ENCODE peak calls at places on chromosome 5, in six cellular contexts. One of them, this sample, is unnamed.

GRCh38 chr5:159805021-159805420 is 111.3 kb upstream of the ADRA1B start:
- DNase-seq in uterus: no peak
- DNase-seq in GM12878: no peak
- DNase-seq in GM12891: no peak
- DNase-seq in A549: no peak
- DNase-seq in IMR-90: no peak
- DNase-seq in this sample: no peak

GRCh38 chr5:150486402-150487198 is 21.3 kb upstream of the NDST1 start:
- DNase-seq in uterus: peak
- DNase-seq in GM12891: peak
- DNase-seq in IMR-90: peak
- DNase-seq in A549: peak
- DNase-seq in GM12878: no peak
- DNase-seq in this sample: no peak

GRCh38 chr5:10632110-10632903 is 68.4 kb downstream of the ANKRD33B start:
- DNase-seq in uterus: no peak
- DNase-seq in GM12891: peak
- DNase-seq in GM12878: peak
- DNase-seq in A549: no peak
- DNase-seq in IMR-90: peak
- DNase-seq in this sample: peak

GRCh38 chr5:3828761-3829160 is 233.1 kb downstream of the IRX1 start:
- DNase-seq in uterus: no peak
- DNase-seq in A549: no peak
- DNase-seq in IMR-90: no peak
- DNase-seq in GM12891: no peak
- DNase-seq in GM12878: no peak
- DNase-seq in this sample: no peak

GRCh38 chr5:181234455-181235306 is 9.0 kb downstream of the RACK1 start:
- DNase-seq in GM12878: no peak
- DNase-seq in uterus: no peak
- DNase-seq in A549: no peak
- DNase-seq in GM12891: no peak
- DNase-seq in IMR-90: no peak
- DNase-seq in this sample: no peak

GRCh38 chr5:53479656-53480473 is 564 bp upstream of the FST start:
- DNase-seq in GM12878: no peak
- DNase-seq in GM12891: peak
- DNase-seq in IMR-90: peak
- DNase-seq in uterus: peak
- DNase-seq in A549: peak
- DNase-seq in this sample: peak

GRCh38 chr5:3281346-3281745 is 314.3 kb upstream of the IRX1 start:
- DNase-seq in A549: no peak
- DNase-seq in IMR-90: no peak
- DNase-seq in uterus: no peak
- DNase-seq in GM12891: no peak
- DNase-seq in GM12878: no peak
- DNase-seq in this sample: no peak

GRCh38 chr5:157778121-157778805 is 34.8 kb downstream of the LSM11 start:
- DNase-seq in A549: no peak
- DNase-seq in GM12891: no peak
- DNase-seq in GM12878: no peak
- DNase-seq in IMR-90: peak
- DNase-seq in uterus: no peak
- DNase-seq in this sample: no peak

GRCh38 chr5:67640011-67640410 is 443.4 kb upstream of the CD180 start:
- DNase-seq in GM12878: no peak
- DNase-seq in A549: no peak
- DNase-seq in IMR-90: no peak
- DNase-seq in uterus: peak
- DNase-seq in GM12891: no peak
- DNase-seq in this sample: no peak

GRCh38 chr5:158117467-158118165 is 258.7 kb upstream of the CLINT1 start:
- DNase-seq in uterus: no peak
- DNase-seq in A549: no peak
- DNase-seq in IMR-90: no peak
- DNase-seq in GM12878: no peak
- DNase-seq in GM12891: no peak
- DNase-seq in this sample: no peak

GRCh38 chr5:127856310-127856709 is 153.1 kb downstream of the CCDC192 start:
- DNase-seq in GM12878: no peak
- DNase-seq in IMR-90: no peak
- DNase-seq in GM12891: no peak
- DNase-seq in uterus: no peak
- DNase-seq in A549: no peak
- DNase-seq in this sample: no peak

DNA sequence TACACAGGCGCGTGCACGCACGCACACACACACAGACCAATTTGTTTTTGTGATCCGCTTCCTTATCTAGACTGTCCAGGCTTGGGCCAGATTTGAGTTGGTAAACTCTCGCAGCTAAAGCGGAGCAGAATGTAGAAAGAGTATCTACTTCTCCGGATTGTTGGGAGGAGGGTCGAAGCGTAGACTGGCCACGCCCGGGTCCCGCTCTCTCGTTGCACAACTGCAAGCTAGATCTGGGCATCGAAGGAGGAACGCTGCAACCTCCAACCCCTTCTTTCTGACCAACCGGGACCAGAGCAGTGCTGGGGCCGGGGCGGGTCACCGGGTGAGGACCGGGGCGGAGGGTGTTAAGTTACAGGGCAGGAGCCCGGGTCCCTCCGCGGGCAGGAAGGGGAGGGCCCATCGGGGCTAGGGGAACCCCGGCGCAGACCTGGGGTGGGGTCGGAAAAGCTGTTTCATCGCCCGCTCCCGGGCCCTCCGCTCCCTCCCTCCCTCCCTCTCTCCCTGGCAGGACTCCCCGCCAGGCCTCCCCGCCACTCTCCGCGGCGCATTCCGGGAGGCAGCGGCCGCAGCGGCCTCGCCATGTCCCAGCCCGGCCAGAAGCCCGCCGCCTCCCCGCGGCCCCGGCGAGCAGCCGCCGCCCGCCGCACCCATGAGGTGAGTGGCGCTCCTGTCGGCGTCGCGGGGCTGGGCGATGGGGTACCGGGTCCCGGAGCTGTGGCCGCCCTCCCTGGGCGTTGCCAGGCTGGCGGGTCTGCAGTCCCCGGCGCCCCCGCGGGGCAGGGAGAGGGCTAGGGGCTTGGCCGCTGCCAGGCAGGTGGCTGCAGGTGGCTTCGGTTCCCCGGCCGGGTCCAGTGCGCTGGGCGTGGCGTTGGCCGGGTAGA is at the start of gene CAST:
- DNase-seq in GM12891: peak
- DNase-seq in IMR-90: peak
- DNase-seq in GM12878: peak
- DNase-seq in A549: peak
- DNase-seq in uterus: peak
- DNase-seq in this sample: peak
- TF ChIP-seq POLR2A in GM12891: peak
- TF ChIP-seq POLR2A in IMR-90: no peak
- TF ChIP-seq POLR2A in GM12878: peak
- TF ChIP-seq POLR2A in A549: no peak
- TF ChIP-seq POLR2A in uterus: peak
- TF ChIP-seq POLR2A in this sample: no peak

DNA sequence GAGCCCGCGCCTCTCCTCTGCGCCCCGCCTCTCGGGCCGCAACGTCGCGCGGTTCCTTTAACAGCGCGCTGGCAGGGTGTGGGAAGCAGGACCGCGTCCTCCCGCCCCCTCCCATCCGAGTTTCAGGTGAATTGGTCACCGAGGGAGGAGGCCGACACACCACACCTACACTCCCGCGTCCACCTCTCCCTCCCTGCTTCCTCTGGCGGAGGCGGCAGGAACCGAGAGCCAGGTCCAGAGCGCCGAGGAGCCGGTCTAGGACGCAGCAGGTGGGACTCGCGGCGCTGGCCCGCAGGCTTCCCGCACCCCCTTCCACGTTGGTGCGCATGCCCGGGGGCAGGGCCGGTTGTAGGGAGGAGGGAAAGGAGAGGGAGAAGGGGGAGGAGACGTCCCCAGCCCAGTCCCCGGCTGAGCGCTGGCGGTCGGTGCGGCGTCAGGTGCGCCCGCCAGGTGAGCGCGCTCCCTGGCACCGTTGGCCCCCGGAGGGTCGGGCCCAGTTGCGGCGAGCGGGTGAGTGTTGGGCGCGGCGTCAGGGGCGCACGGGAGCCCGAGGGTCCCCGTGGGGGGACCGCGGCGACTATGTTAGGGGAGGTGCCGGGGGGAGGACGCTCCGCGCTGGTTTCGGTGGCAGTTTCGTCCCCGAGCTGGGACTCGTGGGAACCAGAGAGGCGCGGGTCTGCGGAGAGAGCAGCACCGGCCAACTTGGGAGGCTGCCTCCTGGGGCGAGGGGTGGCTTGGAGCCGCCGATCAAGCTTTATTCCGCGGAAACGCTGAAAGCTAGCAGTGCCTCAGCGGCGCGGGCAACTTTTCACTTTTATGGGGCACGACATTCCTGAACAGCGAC is at the start of gene OCLN:
- DNase-seq in GM12891: peak
- DNase-seq in uterus: no peak
- DNase-seq in IMR-90: no peak
- DNase-seq in GM12878: no peak
- DNase-seq in A549: peak
- DNase-seq in this sample: peak
- TF ChIP-seq POLR2A in GM12891: no peak
- TF ChIP-seq POLR2A in uterus: no peak
- TF ChIP-seq POLR2A in IMR-90: no peak
- TF ChIP-seq POLR2A in GM12878: peak
- TF ChIP-seq POLR2A in A549: peak
- TF ChIP-seq POLR2A in this sample: no peak

GRCh38 chr5:139050432-139050831 is 147.7 kb downstream of the SIL1 start:
- DNase-seq in GM12891: no peak
- DNase-seq in GM12878: no peak
- DNase-seq in A549: no peak
- DNase-seq in IMR-90: no peak
- DNase-seq in uterus: no peak
- DNase-seq in this sample: no peak

GRCh38 chr5:139043127-139043905 is 154.9 kb downstream of the SIL1 start:
- DNase-seq in A549: no peak
- DNase-seq in IMR-90: peak
- DNase-seq in uterus: no peak
- DNase-seq in GM12891: no peak
- DNase-seq in GM12878: no peak
- DNase-seq in this sample: no peak

GRCh38 chr5:139051392-139051791 is 146.8 kb downstream of the SIL1 start:
- DNase-seq in GM12891: no peak
- DNase-seq in A549: no peak
- DNase-seq in IMR-90: no peak
- DNase-seq in uterus: no peak
- DNase-seq in GM12878: no peak
- DNase-seq in this sample: no peak

DNA sequence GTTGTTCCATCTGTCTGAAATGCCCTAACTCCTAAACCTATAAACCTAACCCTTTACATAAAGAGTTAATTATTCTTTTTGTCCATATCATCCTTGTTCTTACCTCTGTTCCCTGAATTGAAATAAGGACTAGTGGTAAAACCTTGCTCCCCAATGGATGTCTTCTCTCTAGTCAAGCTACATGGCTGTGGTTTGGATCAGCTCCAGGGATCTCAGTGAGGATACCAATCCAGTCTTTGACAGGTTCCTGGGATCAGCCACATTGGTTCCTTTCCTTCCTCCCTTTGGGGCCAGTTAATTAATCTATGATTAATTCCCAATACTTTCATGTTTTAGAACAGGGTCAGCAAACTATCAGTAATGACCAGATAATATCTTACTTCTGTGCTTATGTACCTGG is 151.6 kb downstream of the SIL1 start:
- DNase-seq in IMR-90: peak
- DNase-seq in A549: no peak
- DNase-seq in GM12891: no peak
- DNase-seq in GM12878: no peak
- DNase-seq in uterus: no peak
- DNase-seq in this sample: no peak
- TF ChIP-seq POLR2A in IMR-90: no peak
- TF ChIP-seq POLR2A in A549: no peak
- TF ChIP-seq POLR2A in GM12891: no peak
- TF ChIP-seq POLR2A in GM12878: no peak
- TF ChIP-seq POLR2A in uterus: no peak
- TF ChIP-seq POLR2A in this sample: no peak

GRCh38 chr5:65926893-65927292 is 518 bp downstream of the ERBIN start:
- DNase-seq in GM12891: no peak
- DNase-seq in A549: no peak
- DNase-seq in uterus: no peak
- DNase-seq in GM12878: no peak
- DNase-seq in IMR-90: no peak
- DNase-seq in this sample: no peak

GRCh38 chr5:65924366-65925093 is 1.8 kb upstream of the ERBIN start:
- DNase-seq in uterus: no peak
- DNase-seq in GM12878: no peak
- DNase-seq in GM12891: peak
- DNase-seq in IMR-90: no peak
- DNase-seq in A549: no peak
- DNase-seq in this sample: no peak

GRCh38 chr5:65925094-65925600 is 1.2 kb upstream of the ERBIN start:
- DNase-seq in GM12878: peak
- DNase-seq in uterus: peak
- DNase-seq in GM12891: peak
- DNase-seq in IMR-90: peak
- DNase-seq in A549: peak
- DNase-seq in this sample: peak

GRCh38 chr5:65926276-65926761 is at the start of gene ERBIN:
- DNase-seq in A549: peak
- DNase-seq in uterus: peak
- DNase-seq in GM12878: no peak
- DNase-seq in GM12891: peak
- DNase-seq in IMR-90: peak
- DNase-seq in this sample: peak

DNA sequence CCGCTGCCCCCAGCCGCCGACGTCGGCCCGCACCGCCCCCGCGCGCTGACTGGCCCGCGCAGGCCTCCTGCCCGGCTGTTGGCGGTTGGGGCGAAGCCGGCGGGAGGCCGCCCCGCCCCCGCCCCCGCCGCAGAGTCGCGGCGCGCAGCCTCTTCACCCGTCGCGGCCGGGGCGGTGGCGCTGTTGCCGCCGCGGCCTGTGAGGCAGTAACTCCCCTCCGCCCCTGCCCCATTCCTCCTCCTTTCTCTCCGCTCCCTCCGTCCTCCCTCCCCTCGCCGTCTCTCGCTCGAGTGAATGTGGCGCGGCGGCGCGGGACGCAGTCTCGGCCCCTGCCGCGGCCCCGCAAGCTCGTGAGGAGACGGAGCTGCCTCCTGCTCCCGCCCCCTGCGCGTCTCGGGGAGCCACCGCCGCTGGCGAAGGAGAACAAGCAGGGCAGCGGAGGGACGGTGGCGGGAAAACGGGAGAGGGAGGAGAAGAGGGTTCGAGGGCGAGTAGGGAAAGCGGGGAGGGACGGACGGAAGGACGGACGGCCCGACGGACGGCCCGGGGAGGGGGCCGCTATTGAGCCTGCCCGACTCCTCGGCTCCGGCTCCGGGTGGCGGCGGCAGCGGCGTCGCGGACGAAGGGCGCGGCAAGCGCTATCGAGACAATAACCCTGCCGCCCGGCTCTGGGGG is 637 bp upstream of the ERBIN start:
- DNase-seq in IMR-90: peak
- DNase-seq in GM12891: peak
- DNase-seq in A549: peak
- DNase-seq in GM12878: no peak
- DNase-seq in uterus: peak
- DNase-seq in this sample: peak
- TF ChIP-seq POLR2A in IMR-90: peak
- TF ChIP-seq POLR2A in GM12891: peak
- TF ChIP-seq POLR2A in A549: peak
- TF ChIP-seq POLR2A in GM12878: peak
- TF ChIP-seq POLR2A in uterus: peak
- TF ChIP-seq POLR2A in this sample: peak